ENCODE peak calls at places on chromosomes 5 and 9, in eight cellular contexts. One of them, this sample, is unnamed.

GRCh38 chr9:99399476-99399875 is 177.4 kb downstream of the SEC61B start:
- DNase-seq in cardiac fibroblast: no peak
- DNase-seq in osteocyte: no peak
- DNase-seq in left ventricle myocardium inferior: no peak
- DNase-seq in endothelial cell: no peak
- DNase-seq in adrenal gland: no peak
- DNase-seq in lower lobe of right lung: no peak
- DNase-seq in kidney: no peak
- DNase-seq in this sample: no peak

GRCh38 chr5:61332369-61332745 is 299 bp downstream of the ZSWIM6 start:
- DNase-seq in cardiac fibroblast: peak
- DNase-seq in osteocyte: no peak
- DNase-seq in left ventricle myocardium inferior: peak
- DNase-seq in endothelial cell: no peak
- DNase-seq in adrenal gland: peak
- DNase-seq in lower lobe of right lung: peak
- DNase-seq in kidney: peak
- DNase-seq in this sample: peak

GRCh38 chr5:176675676-176676360 is 28.5 kb downstream of the TSPAN17 start:
- DNase-seq in cardiac fibroblast: peak
- DNase-seq in osteocyte: no peak
- DNase-seq in left ventricle myocardium inferior: no peak
- DNase-seq in endothelial cell: peak
- DNase-seq in adrenal gland: no peak
- DNase-seq in lower lobe of right lung: no peak
- DNase-seq in kidney: peak
- DNase-seq in this sample: peak

GRCh38 chr9:90142580-90142979 is 500.0 kb downstream of the DIRAS2 start:
- DNase-seq in cardiac fibroblast: peak
- DNase-seq in osteocyte: no peak
- DNase-seq in left ventricle myocardium inferior: no peak
- DNase-seq in endothelial cell: peak
- DNase-seq in adrenal gland: peak
- DNase-seq in lower lobe of right lung: no peak
- DNase-seq in kidney: no peak
- DNase-seq in this sample: peak

GRCh38 chr9:134585746-134586706 is 55.6 kb upstream of the COL5A1 start:
- DNase-seq in cardiac fibroblast: peak
- DNase-seq in osteocyte: peak
- DNase-seq in left ventricle myocardium inferior: no peak
- DNase-seq in endothelial cell: no peak
- DNase-seq in adrenal gland: no peak
- DNase-seq in lower lobe of right lung: no peak
- DNase-seq in kidney: no peak
- DNase-seq in this sample: peak

GRCh38 chr9:17082343-17082742 is 52.5 kb upstream of the CNTLN start:
- DNase-seq in cardiac fibroblast: peak
- DNase-seq in osteocyte: no peak
- DNase-seq in left ventricle myocardium inferior: no peak
- DNase-seq in endothelial cell: peak
- DNase-seq in adrenal gland: no peak
- DNase-seq in lower lobe of right lung: no peak
- DNase-seq in kidney: peak
- DNase-seq in this sample: peak

GRCh38 chr5:176823869-176824412 is 13.6 kb downstream of the UNC5A start:
- DNase-seq in cardiac fibroblast: no peak
- DNase-seq in osteocyte: no peak
- DNase-seq in left ventricle myocardium inferior: no peak
- DNase-seq in endothelial cell: no peak
- DNase-seq in adrenal gland: no peak
- DNase-seq in lower lobe of right lung: no peak
- DNase-seq in kidney: no peak
- DNase-seq in this sample: no peak

GRCh38 chr9:35791321-35791921 is at the start of gene NPR2:
- DNase-seq in cardiac fibroblast: peak
- DNase-seq in osteocyte: no peak
- DNase-seq in left ventricle myocardium inferior: peak
- DNase-seq in endothelial cell: peak
- DNase-seq in adrenal gland: peak
- DNase-seq in lower lobe of right lung: no peak
- DNase-seq in kidney: peak
- DNase-seq in this sample: peak

GRCh38 chr9:36316629-36317317 is 58.5 kb upstream of the GNE start:
- DNase-seq in cardiac fibroblast: peak
- DNase-seq in osteocyte: no peak
- DNase-seq in left ventricle myocardium inferior: no peak
- DNase-seq in endothelial cell: no peak
- DNase-seq in adrenal gland: no peak
- DNase-seq in lower lobe of right lung: no peak
- DNase-seq in kidney: no peak
- DNase-seq in this sample: no peak

GRCh38 chr9:114151426-114151956 is 3.8 kb upstream of the COL27A1 start:
- DNase-seq in cardiac fibroblast: no peak
- DNase-seq in osteocyte: no peak
- DNase-seq in left ventricle myocardium inferior: no peak
- DNase-seq in endothelial cell: no peak
- DNase-seq in adrenal gland: no peak
- DNase-seq in lower lobe of right lung: no peak
- DNase-seq in kidney: no peak
- DNase-seq in this sample: no peak

GRCh38 chr9:127132921-127133647 is 10.6 kb upstream of the ANGPTL2 start:
- DNase-seq in cardiac fibroblast: no peak
- DNase-seq in osteocyte: peak
- DNase-seq in left ventricle myocardium inferior: no peak
- DNase-seq in endothelial cell: no peak
- DNase-seq in adrenal gland: peak
- DNase-seq in lower lobe of right lung: peak
- DNase-seq in kidney: no peak
- DNase-seq in this sample: no peak

GRCh38 chr5:175382171-175382570 is 61.8 kb downstream of the DRD1 start:
- DNase-seq in cardiac fibroblast: no peak
- DNase-seq in osteocyte: no peak
- DNase-seq in left ventricle myocardium inferior: no peak
- DNase-seq in endothelial cell: no peak
- DNase-seq in adrenal gland: no peak
- DNase-seq in lower lobe of right lung: no peak
- DNase-seq in kidney: no peak
- DNase-seq in this sample: no peak

GRCh38 chr9:72599874-72600534 is 78.6 kb downstream of the TMC1 start:
- DNase-seq in cardiac fibroblast: no peak
- DNase-seq in osteocyte: no peak
- DNase-seq in left ventricle myocardium inferior: no peak
- DNase-seq in endothelial cell: no peak
- DNase-seq in adrenal gland: no peak
- DNase-seq in lower lobe of right lung: no peak
- DNase-seq in kidney: no peak
- DNase-seq in this sample: no peak

GRCh38 chr9:108673386-108673785 is 182.4 kb downstream of the ACTL7B start:
- DNase-seq in cardiac fibroblast: no peak
- DNase-seq in osteocyte: no peak
- DNase-seq in left ventricle myocardium inferior: no peak
- DNase-seq in endothelial cell: no peak
- DNase-seq in adrenal gland: no peak
- DNase-seq in lower lobe of right lung: no peak
- DNase-seq in kidney: no peak
- DNase-seq in this sample: no peak

GRCh38 chr9:134950811-134951210 is 33.1 kb upstream of the FCN1 start:
- DNase-seq in cardiac fibroblast: no peak
- DNase-seq in osteocyte: no peak
- DNase-seq in left ventricle myocardium inferior: no peak
- DNase-seq in endothelial cell: no peak
- DNase-seq in adrenal gland: no peak
- DNase-seq in lower lobe of right lung: no peak
- DNase-seq in kidney: peak
- DNase-seq in this sample: peak

DNA sequence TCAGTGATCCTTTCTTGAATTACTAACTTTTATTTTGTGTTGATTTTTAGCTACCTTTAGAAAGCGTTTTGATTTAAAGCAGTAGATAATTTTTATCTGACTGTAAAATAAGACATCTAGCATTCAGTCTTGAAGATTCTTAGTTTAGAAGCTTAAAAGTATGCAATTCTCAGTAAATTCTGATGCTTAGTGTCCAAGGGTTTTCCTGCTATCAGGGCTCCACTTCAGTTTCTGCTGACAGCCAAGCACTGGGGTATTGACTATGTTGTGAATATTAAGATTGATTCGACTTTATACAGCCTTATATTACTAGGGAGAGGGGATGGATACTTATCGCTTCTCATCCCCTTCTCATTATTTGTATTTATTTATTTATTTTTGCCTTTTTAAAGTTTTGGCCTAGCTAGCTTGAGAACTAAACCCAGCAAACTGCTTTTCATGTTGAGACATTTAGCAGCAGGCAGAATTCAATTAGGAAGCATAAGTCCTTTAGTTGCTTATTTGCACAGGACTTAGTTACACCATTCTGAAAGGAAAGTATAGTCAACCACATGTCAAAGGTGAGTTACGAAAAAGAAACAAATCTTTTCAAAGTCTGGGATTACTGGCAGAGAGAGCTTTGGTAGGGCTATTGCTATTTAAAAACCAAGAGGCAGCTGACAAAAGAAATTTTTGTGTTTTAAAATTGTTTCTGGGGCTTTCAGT is 2.9 kb downstream of the PBX3 start:
- DNase-seq in cardiac fibroblast: peak
- DNase-seq in osteocyte: no peak
- DNase-seq in left ventricle myocardium inferior: no peak
- DNase-seq in endothelial cell: no peak
- DNase-seq in adrenal gland: no peak
- DNase-seq in lower lobe of right lung: no peak
- DNase-seq in kidney: no peak
- DNase-seq in this sample: no peak
- TF ChIP-seq CTCF in cardiac fibroblast: no peak
- TF ChIP-seq CTCF in osteocyte: no peak
- TF ChIP-seq CTCF in left ventricle myocardium inferior: no peak
- TF ChIP-seq CTCF in endothelial cell: no peak
- TF ChIP-seq CTCF in adrenal gland: no peak
- TF ChIP-seq CTCF in lower lobe of right lung: no peak
- TF ChIP-seq CTCF in kidney: no peak
- TF ChIP-seq CTCF in this sample: no peak

GRCh38 chr9:9791621-9792020 is 821.2 kb downstream of the PTPRD start:
- DNase-seq in cardiac fibroblast: no peak
- DNase-seq in osteocyte: no peak
- DNase-seq in left ventricle myocardium inferior: no peak
- DNase-seq in endothelial cell: no peak
- DNase-seq in adrenal gland: no peak
- DNase-seq in lower lobe of right lung: no peak
- DNase-seq in kidney: no peak
- DNase-seq in this sample: no peak
- TF ChIP-seq CTCF in cardiac fibroblast: no peak
- TF ChIP-seq CTCF in osteocyte: peak
- TF ChIP-seq CTCF in left ventricle myocardium inferior: no peak
- TF ChIP-seq CTCF in endothelial cell: no peak
- TF ChIP-seq CTCF in adrenal gland: no peak
- TF ChIP-seq CTCF in lower lobe of right lung: no peak
- TF ChIP-seq CTCF in kidney: peak
- TF ChIP-seq CTCF in this sample: no peak

GRCh38 chr9:7140401-7140800 is 382.6 kb downstream of the KDM4C start:
- DNase-seq in cardiac fibroblast: no peak
- DNase-seq in osteocyte: no peak
- DNase-seq in left ventricle myocardium inferior: no peak
- DNase-seq in endothelial cell: no peak
- DNase-seq in adrenal gland: no peak
- DNase-seq in lower lobe of right lung: no peak
- DNase-seq in kidney: no peak
- DNase-seq in this sample: no peak

GRCh38 chr9:7137571-7137970 is 379.8 kb downstream of the KDM4C start:
- DNase-seq in cardiac fibroblast: no peak
- DNase-seq in osteocyte: no peak
- DNase-seq in left ventricle myocardium inferior: no peak
- DNase-seq in endothelial cell: no peak
- DNase-seq in adrenal gland: no peak
- DNase-seq in lower lobe of right lung: no peak
- DNase-seq in kidney: no peak
- DNase-seq in this sample: no peak

GRCh38 chr9:7143801-7144200 is 386.0 kb downstream of the KDM4C start:
- DNase-seq in cardiac fibroblast: no peak
- DNase-seq in osteocyte: no peak
- DNase-seq in left ventricle myocardium inferior: no peak
- DNase-seq in endothelial cell: no peak
- DNase-seq in adrenal gland: no peak
- DNase-seq in lower lobe of right lung: no peak
- DNase-seq in kidney: no peak
- DNase-seq in this sample: no peak

GRCh38 chr9:7137040-7137439 is 379.3 kb downstream of the KDM4C start:
- DNase-seq in cardiac fibroblast: no peak
- DNase-seq in osteocyte: no peak
- DNase-seq in left ventricle myocardium inferior: no peak
- DNase-seq in endothelial cell: no peak
- DNase-seq in adrenal gland: peak
- DNase-seq in lower lobe of right lung: no peak
- DNase-seq in kidney: no peak
- DNase-seq in this sample: no peak

GRCh38 chr9:7139886-7140285 is 382.1 kb downstream of the KDM4C start:
- DNase-seq in cardiac fibroblast: no peak
- DNase-seq in osteocyte: no peak
- DNase-seq in left ventricle myocardium inferior: no peak
- DNase-seq in endothelial cell: no peak
- DNase-seq in adrenal gland: no peak
- DNase-seq in lower lobe of right lung: no peak
- DNase-seq in kidney: no peak
- DNase-seq in this sample: no peak
- TF ChIP-seq CTCF in cardiac fibroblast: no peak
- TF ChIP-seq CTCF in osteocyte: no peak
- TF ChIP-seq CTCF in left ventricle myocardium inferior: no peak
- TF ChIP-seq CTCF in endothelial cell: no peak
- TF ChIP-seq CTCF in adrenal gland: no peak
- TF ChIP-seq CTCF in lower lobe of right lung: no peak
- TF ChIP-seq CTCF in kidney: no peak
- TF ChIP-seq CTCF in this sample: no peak

DNA sequence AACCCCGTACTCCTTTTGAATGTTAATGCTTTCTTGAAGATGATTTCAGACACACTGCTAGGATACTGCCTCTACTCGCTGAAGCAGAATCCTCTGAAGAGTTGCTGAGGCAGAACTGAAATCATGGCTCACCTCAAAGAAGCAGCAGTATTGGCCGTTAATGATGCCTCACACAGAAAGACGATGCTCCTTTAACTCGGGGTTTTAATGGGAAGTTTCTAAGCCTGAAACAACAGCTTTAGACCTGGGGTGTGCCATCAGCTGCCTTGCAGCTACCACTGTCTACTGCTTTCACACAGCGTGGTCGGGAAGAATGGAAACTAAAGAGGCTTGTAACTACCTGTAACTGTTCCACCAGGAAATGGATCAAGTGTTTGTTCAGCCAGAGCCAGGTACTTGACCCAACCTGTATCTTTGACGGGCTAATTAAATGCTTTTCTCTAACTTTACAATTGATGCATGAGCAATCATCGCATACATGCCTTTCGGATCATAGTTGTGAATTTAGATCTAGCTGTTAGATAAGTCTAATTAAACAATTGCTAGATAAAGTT is at the start of gene CTXN3:
- DNase-seq in cardiac fibroblast: no peak
- DNase-seq in osteocyte: no peak
- DNase-seq in left ventricle myocardium inferior: no peak
- DNase-seq in endothelial cell: no peak
- DNase-seq in adrenal gland: no peak
- DNase-seq in lower lobe of right lung: no peak
- DNase-seq in kidney: no peak
- DNase-seq in this sample: no peak
- TF ChIP-seq CTCF in cardiac fibroblast: no peak
- TF ChIP-seq CTCF in osteocyte: no peak
- TF ChIP-seq CTCF in left ventricle myocardium inferior: no peak
- TF ChIP-seq CTCF in endothelial cell: no peak
- TF ChIP-seq CTCF in adrenal gland: no peak
- TF ChIP-seq CTCF in lower lobe of right lung: no peak
- TF ChIP-seq CTCF in kidney: no peak
- TF ChIP-seq CTCF in this sample: no peak

GRCh38 chr5:128494516-128494915 is 43.5 kb downstream of the FBN2 start:
- DNase-seq in cardiac fibroblast: no peak
- DNase-seq in osteocyte: no peak
- DNase-seq in left ventricle myocardium inferior: no peak
- DNase-seq in endothelial cell: peak
- DNase-seq in adrenal gland: no peak
- DNase-seq in lower lobe of right lung: no peak
- DNase-seq in kidney: no peak
- DNase-seq in this sample: no peak
- TF ChIP-seq CTCF in cardiac fibroblast: peak
- TF ChIP-seq CTCF in osteocyte: peak
- TF ChIP-seq CTCF in left ventricle myocardium inferior: no peak
- TF ChIP-seq CTCF in endothelial cell: peak
- TF ChIP-seq CTCF in adrenal gland: no peak
- TF ChIP-seq CTCF in lower lobe of right lung: no peak
- TF ChIP-seq CTCF in kidney: no peak
- TF ChIP-seq CTCF in this sample: no peak